ENCODE peak calls at places on chromosomes 6 and 20, in six cellular contexts. S is H9; O is heart left ventricle; K is astrocyte; J is CD8-positive, alpha-beta T cell; Z is transverse colon. F is an unnamed sample.

GRCh38 chr6:148507774-148508173 is 165.1 kb downstream of the SASH1 start:
- DNase-seq in S (no peak), O (no peak), Z (no peak), J (no peak), K (peak; percentile 39), F (no peak)

GRCh38 chr20:8461186-8461585 is 329.1 kb downstream of the PLCB1 start:
- DNase-seq in O (no peak), S (no peak), K (no peak), J (no peak), Z (no peak), F (no peak)

GRCh38 chr6:157494132-157494705 is 113.2 kb downstream of the ZDHHC14 start:
- DNase-seq in J (no peak), O (no peak), S (no peak), K (no peak), Z (no peak), F (no peak)

GRCh38 chr6:56357616-56358373 is 110.4 kb upstream of the COL21A1 start:
- DNase-seq in Z (no peak), J (no peak), O (no peak), K (peak; percentile 74), S (no peak), F (no peak)

GRCh38 chr20:14451458-14451857 is 114.0 kb upstream of the FLRT3 start:
- DNase-seq in K (no peak), S (peak; percentile 40), J (no peak), Z (no peak), O (no peak), F (no peak)

GRCh38 chr6:131015630-131016263 is 47.3 kb downstream of the EPB41L2 start:
- DNase-seq in Z (no peak), J (no peak), K (peak; percentile 75), S (no peak), O (peak; percentile 24), F (no peak)

GRCh38 chr6:49462071-49462470 is 982 bp downstream of the MMUT start:
- DNase-seq in O (no peak), J (no peak), Z (no peak), K (peak; percentile 15), S (no peak), F (no peak)

GRCh38 chr6:44100088-44100550 is 27.1 kb downstream of the MRPL14 start:
- DNase-seq in Z (no peak), J (no peak), K (no peak), S (no peak), O (no peak), F (no peak)

GRCh38 chr6:168196881-168197635 is 118.0 kb upstream of the FRMD1 start:
- DNase-seq in S (peak; percentile 20), K (no peak), O (no peak), Z (no peak), J (peak; percentile 37), F (peak; percentile 52)

GRCh38 chr6:61555993-61556392 is 730.0 kb downstream of the KHDRBS2 start:
- DNase-seq in O (no peak), Z (no peak), K (no peak), S (no peak), J (no peak), F (no peak)

GRCh38 chr20:47610247-47610944 is 108.7 kb downstream of the NCOA3 start:
- DNase-seq in J (peak; percentile 57), O (peak; percentile 71), Z (peak; percentile 44), K (peak; percentile 92), S (no peak), F (no peak)

GRCh38 chr20:3171391-3172125 is 1.8 kb downstream of the LZTS3 start:
- DNase-seq in S (no peak), O (no peak), J (no peak), Z (no peak), K (no peak), F (no peak)

GRCh38 chr6:147873826-147874225 is 365.3 kb downstream of the SAMD5 start:
- DNase-seq in O (no peak), J (no peak), Z (no peak), S (no peak), K (no peak), F (no peak)

GRCh38 chr6:142378138-142378875 is 76.5 kb downstream of the ADGRG6 start:
- DNase-seq in J (no peak), O (no peak), Z (no peak), K (peak; percentile 94), S (no peak), F (no peak)

GRCh38 chr6:137271245-137272183 is 52.3 kb upstream of the IFNGR1 start:
- DNase-seq in J (no peak), S (no peak), Z (no peak), O (no peak), K (peak; percentile 19), F (no peak)

GRCh38 chr6:54910326-54910952 is 63.9 kb downstream of the FAM83B start:
- DNase-seq in Z (peak; percentile 46), S (no peak), K (no peak), O (no peak), J (no peak), F (no peak)

GRCh38 chr6:46376562-46376969 is 114.7 kb downstream of the RCAN2 start:
- DNase-seq in J (no peak), O (no peak), Z (no peak), S (no peak), K (no peak), F (no peak)

GRCh38 chr6:95685817-95686216 is 108.5 kb downstream of the MANEA start:
- DNase-seq in O (no peak), K (no peak), J (no peak), S (peak; percentile 45), Z (no peak), F (no peak)

GRCh38 chr6:144757299-144757698 is 472.2 kb downstream of the UTRN start:
- DNase-seq in Z (no peak), O (no peak), J (no peak), S (no peak), K (no peak), F (no peak)

GRCh38 chr6:73216859-73217258 is 8.4 kb downstream of the KHDC1L start:
- DNase-seq in Z (no peak), S (no peak), J (no peak), K (no peak), O (no peak), F (no peak)

GRCh38 chr20:17701826-17702225 is 2.1 kb downstream of the BANF2 start:
- DNase-seq in Z (no peak), K (no peak), J (no peak), S (no peak), O (no peak), F (no peak)

GRCh38 chr6:40348591-40348990 is 238.6 kb downstream of the LRFN2 start:
- DNase-seq in S (peak; percentile 27), K (no peak), Z (no peak), O (no peak), J (peak; percentile 35), F (peak; percentile 81)

GRCh38 chr6:79420054-79420453 is 117.2 kb downstream of the LCA5 start:
- DNase-seq in Z (no peak), S (no peak), K (no peak), O (no peak), J (no peak), F (no peak)

GRCh38 chr20:54103067-54103761 is 32.8 kb upstream of the BCAS1 start:
- DNase-seq in Z (peak; percentile 90), O (peak; percentile 56), S (peak; percentile 81), J (peak; percentile 77), K (no peak), F (no peak)

GRCh38 chr6:54646069-54646468 is 200.5 kb upstream of the FAM83B start:
- DNase-seq in Z (no peak), S (no peak), K (no peak), O (no peak), J (no peak), F (no peak)

GRCh38 chr20:51331466-51331865 is 211.1 kb downstream of the NFATC2 start:
- DNase-seq in Z (no peak), O (no peak), K (peak; percentile 97), S (no peak), J (no peak), F (no peak)

GRCh38 chr6:27451660-27452390 is 21.1 kb downstream of the ZNF184 start:
- DNase-seq in S (no peak), J (no peak), O (no peak), K (no peak), Z (no peak), F (no peak)
- H3K9me3 ChIP-seq in S (peaks cover 82% of the 10 kb centered on the region), J (peaks cover 60% of the 10 kb centered on the region), O (peaks cover 64% of the 10 kb centered on the region), K (peaks cover 68% of the 10 kb centered on the region), Z (peaks cover 81% of the 10 kb centered on the region), F (peaks cover 26% of the 10 kb centered on the region)

DNA sequence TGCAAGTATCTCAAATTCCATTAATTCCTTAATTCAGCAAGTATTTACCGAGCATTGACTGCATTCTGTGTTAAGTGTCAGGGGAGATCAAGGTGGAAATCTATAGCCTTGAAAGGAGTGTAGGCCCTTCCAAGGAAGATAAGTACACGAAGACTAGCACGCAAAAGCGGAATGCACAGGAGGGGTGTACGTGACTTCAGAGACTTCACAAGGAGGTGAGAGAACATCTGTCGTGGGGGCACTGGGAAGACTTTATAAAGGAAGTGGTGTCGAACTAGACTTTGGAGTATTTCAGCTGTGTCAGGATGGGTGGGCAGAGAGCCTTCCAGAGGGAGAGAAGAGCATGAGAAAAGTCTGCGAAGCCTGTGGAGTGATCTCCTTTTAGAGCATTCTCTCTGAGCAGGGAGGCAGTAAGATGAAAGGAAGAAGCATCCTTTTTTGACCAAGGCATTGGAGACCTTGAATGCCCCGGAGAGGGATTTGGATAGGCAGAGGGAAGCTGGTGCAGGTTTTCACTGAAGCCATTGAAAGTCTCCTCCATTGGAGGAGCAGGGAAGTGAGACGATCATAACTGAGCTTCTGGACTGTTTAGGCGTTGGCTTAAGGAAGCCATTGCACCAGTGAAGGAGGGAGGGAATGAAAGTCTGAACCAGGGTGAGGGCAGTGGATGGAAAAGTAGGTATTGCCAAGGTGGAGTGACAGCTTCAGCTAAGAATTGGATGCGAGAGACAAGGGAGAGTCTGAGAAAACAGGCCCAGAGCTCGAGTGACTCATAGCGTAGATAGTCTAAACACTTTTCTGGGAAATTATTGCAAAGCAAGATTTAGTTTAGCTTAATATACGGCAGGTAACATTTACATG is 4.3 kb downstream of the DSP start:
- DNase-seq in Z (no peak), O (no peak), J (no peak), S (no peak), K (no peak), F (no peak)
- H3K4me1 ChIP-seq in Z (peaks cover 62% of the 10 kb centered on the region), O (peaks cover 27% of the 10 kb centered on the region), J (peaks cover 9% of the 10 kb centered on the region), S (peaks cover 3% of the 10 kb centered on the region), K (peaks cover 12% of the 10 kb centered on the region), F (peaks cover 24% of the 10 kb centered on the region)

GRCh38 chr20:56166781-56167465 is 81.6 kb upstream of the MC3R start:
- DNase-seq in K (no peak), O (no peak), J (no peak), S (no peak), Z (no peak), F (no peak)

GRCh38 chr20:56160956-56161355 is 87.6 kb upstream of the MC3R start:
- DNase-seq in K (no peak), S (no peak), Z (no peak), J (no peak), O (no peak), F (no peak)

GRCh38 chr20:56158489-56158888 is 90.0 kb upstream of the MC3R start:
- DNase-seq in Z (no peak), J (no peak), K (no peak), S (no peak), O (no peak), F (no peak)

DNA sequence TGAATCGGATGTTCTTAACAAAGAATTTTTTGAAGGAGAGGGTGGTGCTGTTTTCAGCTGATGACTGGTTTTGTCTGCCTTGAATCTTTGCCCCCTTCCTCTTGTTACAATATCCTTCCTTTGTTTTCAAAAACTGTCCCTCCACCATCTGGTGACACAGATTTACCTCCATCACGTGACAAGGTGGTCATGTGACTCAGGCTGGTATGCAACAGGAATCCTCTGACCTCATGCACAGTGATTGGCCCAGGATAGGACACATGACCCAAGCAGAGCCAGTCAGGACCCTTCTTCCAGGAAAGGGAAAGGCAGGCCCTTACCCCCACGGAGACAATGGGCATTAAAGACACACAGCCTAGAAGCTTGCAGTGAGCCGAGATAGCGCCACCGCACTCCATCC is 84.7 kb upstream of the MC3R start:
- DNase-seq in J (no peak), K (no peak), O (no peak), S (peak; percentile 35), Z (no peak), F (no peak)
- H3K9me3 ChIP-seq in J (no peaks in the 10 kb centered on the region), K (peaks cover 4% of the 10 kb centered on the region), O (no peaks in the 10 kb centered on the region), S (peaks cover 81% of the 10 kb centered on the region), Z (no peaks in the 10 kb centered on the region), F (no peaks in the 10 kb centered on the region)

GRCh38 chr6:139542351-139542750 is 167.9 kb upstream of the CITED2 start:
- DNase-seq in O (no peak), Z (no peak), K (no peak), S (no peak), J (no peak), F (no peak)
- H3K4me1 ChIP-seq in O (peaks cover 10% of the 10 kb centered on the region), Z (peaks cover 50% of the 10 kb centered on the region), K (peaks cover 24% of the 10 kb centered on the region), S (no peaks in the 10 kb centered on the region), J (peaks cover 18% of the 10 kb centered on the region), F (peaks cover 9% of the 10 kb centered on the region)

F was measured in vagina.